ENCODE peak calls at places on chromosomes 4 and X, in five cellular contexts. J is fibroblast of lung, C is GM23248, U is K562, F is mesenchymal stem cell. H is an unnamed sample.

GRCh38 chr4:156223985-156224384 is 270.3 kb upstream of the CTSO start:
- DNase-seq in J (peak; percentile 6), C (no peak), U (no peak), F (no peak), H (peak; percentile 15)

GRCh38 chr4:87128006-87128705 is 92.3 kb downstream of the KLHL8 start:
- DNase-seq in J (no peak), C (no peak), U (no peak), F (no peak), H (no peak)

GRCh38 chrX:46617906-46618305 is 44.3 kb downstream of the CHST7 start:
- DNase-seq in J (no peak), C (no peak), U (no peak), F (no peak), H (no peak)

GRCh38 chr4:101977096-101977495 is 186.6 kb downstream of the BANK1 start:
- DNase-seq in J (peak; percentile 98), C (peak; percentile 99), U (no peak), F (peak; percentile 89), H (peak; percentile 84)

GRCh38 chr4:158169931-158170690 is 2.7 kb downstream of the GASK1B start:
- DNase-seq in J (peak; percentile 75), C (peak; percentile 60), U (no peak), F (peak; percentile 40), H (no peak)

GRCh38 chrX:39730671-39731389 is 366.9 kb downstream of the BCOR start:
- DNase-seq in J (peak; percentile 91), C (peak; percentile 84), U (peak; percentile 73), F (peak; percentile 94), H (peak; percentile 94)

GRCh38 chr4:116215622-116216021 is 869.8 kb downstream of the TRAM1L1 start:
- DNase-seq in J (no peak), C (no peak), U (no peak), F (no peak), H (no peak)

GRCh38 chrX:103376118-103376978 is at the start of gene BEX3:
- DNase-seq in J (peak; percentile 67), C (peak; percentile 68), U (no peak), F (peak; percentile 65), H (peak; percentile 70)

GRCh38 chr4:8123865-8124264 is 34.7 kb downstream of the ABLIM2 start:
- DNase-seq in J (no peak), C (no peak), U (no peak), F (no peak), H (no peak)

GRCh38 chr4:174260099-174260498 is 23.4 kb downstream of the FBXO8 start:
- DNase-seq in J (peak; percentile 56), C (peak; percentile 75), U (no peak), F (peak; percentile 86), H (no peak)

GRCh38 chr4:170656506-170656905 is 566.8 kb upstream of the AADAT start:
- DNase-seq in J (no peak), C (no peak), U (no peak), F (no peak), H (no peak)

GRCh38 chr4:170657761-170658160 is 568.0 kb upstream of the AADAT start:
- DNase-seq in J (no peak), C (no peak), U (no peak), F (no peak), H (no peak)

GRCh38 chr4:170652571-170652970 is 562.8 kb upstream of the AADAT start:
- DNase-seq in J (peak; percentile 21), C (peak; percentile 12), U (no peak), F (peak; percentile 50), H (no peak)

GRCh38 chr4:170651786-170652185 is 562.0 kb upstream of the AADAT start:
- DNase-seq in J (peak; percentile 41), C (peak; percentile 26), U (no peak), F (peak; percentile 66), H (no peak)
- H2AFZ ChIP-seq in J (no peak overlapping the region), C (no peak overlapping the region), U (no peak overlapping the region), F (no peak overlapping the region), H (no peak overlapping the region)

GRCh38 chr4:183636923-183637322 is 22.1 kb downstream of the RWDD4 start:
- DNase-seq in J (peak; percentile 79), C (peak; percentile 18), U (no peak), F (no peak), H (peak; percentile 84)
- H3K4me2 ChIP-seq in J (no peak overlapping the region), C (no peak overlapping the region), U (no peak overlapping the region), F (peak overlapping the region; percentile 31), H (peak overlapping the region; percentile 52)

GRCh38 chr4:3209551-3210325 is 39.2 kb upstream of the MSANTD1 start:
- DNase-seq in J (no peak), C (no peak), U (no peak), F (no peak), H (peak; percentile 73)
- H3K36me3 ChIP-seq in J (peaks cover 13% of the 10 kb centered on the region), C (peaks cover 34% of the 10 kb centered on the region), U (peaks cover 61% of the 10 kb centered on the region), F (peaks cover 59% of the 10 kb centered on the region), H (peaks cover 57% of the 10 kb centered on the region)

DNA sequence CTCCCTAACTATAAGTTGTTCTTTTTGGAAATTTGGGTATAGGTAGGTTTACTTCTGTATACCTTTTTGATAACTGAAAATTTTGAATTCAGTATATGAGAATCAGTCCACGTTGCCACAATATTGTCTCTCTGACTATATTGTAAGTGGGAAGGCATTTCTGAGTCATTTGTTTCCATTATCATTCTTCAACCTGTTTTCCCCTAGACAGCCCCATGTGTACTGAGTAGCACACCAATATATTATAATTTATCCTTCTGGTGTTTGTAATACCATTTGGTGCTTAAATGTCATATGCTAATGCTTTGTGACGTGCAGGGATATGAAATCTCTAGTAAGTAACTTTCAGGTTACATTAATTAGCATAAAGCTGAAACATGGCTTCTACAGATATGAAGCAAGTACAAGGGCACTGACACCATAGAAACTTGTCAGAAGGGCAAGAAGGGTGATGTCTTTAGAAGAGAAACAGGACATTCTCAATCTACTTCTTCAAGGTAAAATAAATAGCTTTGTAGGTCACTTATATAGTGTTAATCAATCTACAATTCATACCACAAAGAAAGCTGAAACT is 27.7 kb downstream of the PAK3 start:
- DNase-seq in J (no peak), C (no peak), U (no peak), F (no peak), H (no peak)
- H2AFZ ChIP-seq in J (no peak overlapping the region), C (no peak overlapping the region), U (no peak overlapping the region), F (no peak overlapping the region), H (no peak overlapping the region)

GRCh38 chr4:109334129-109334528 is 31.7 kb upstream of the COL25A1 start:
- DNase-seq in J (peak; percentile 56), C (no peak), U (no peak), F (peak; percentile 6), H (no peak)
- H3K4me2 ChIP-seq in J (no peak overlapping the region), C (no peak overlapping the region), U (no peak overlapping the region), F (no peak overlapping the region), H (no peak overlapping the region)

DNA sequence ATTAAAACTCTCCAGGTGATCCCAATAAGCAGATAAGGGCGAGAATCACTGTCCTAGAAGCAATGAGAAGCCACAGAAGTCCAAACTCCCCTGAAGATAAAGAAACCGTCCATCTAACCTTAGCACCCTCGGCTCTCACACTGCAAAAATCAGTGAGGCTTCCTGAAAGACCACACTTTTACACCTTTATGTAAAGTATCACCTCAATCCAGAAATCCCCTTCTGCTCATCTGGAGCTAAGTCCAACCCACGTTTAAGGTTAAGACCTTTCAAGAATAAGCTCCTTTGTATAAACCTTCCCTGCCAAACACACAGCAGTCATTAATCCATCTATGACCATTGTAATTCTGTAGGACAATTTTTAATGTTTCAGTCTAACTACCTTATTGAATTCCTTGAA is 41.7 kb downstream of the LIN54 start:
- DNase-seq in J (no peak), C (no peak), U (no peak), F (no peak), H (no peak)
- H3K36me3 ChIP-seq in J (peaks cover 2% of the 10 kb centered on the region), C (peaks cover 29% of the 10 kb centered on the region), U (peaks cover 58% of the 10 kb centered on the region), F (no peaks in the 10 kb centered on the region), H (peaks cover 11% of the 10 kb centered on the region)

H was measured in osteoblast.